ENCODE peak calls at places on chromosomes 1 and 21, in nine cellular contexts. Q is choroid plexus epithelial cell, D is endothelial cell of umbilical vein, Y is left lung, V is neural crest cell, U is pancreas, H is astrocyte of the spinal cord, C is AG10803, S is cardiac fibroblast. F is an unnamed sample.

GRCh38 chr1:197619008-197619640 is 156.2 kb downstream of the DENND1B start:
- DNase-seq in V (no peak), Q (peak; percentile 50), H (peak; percentile 45), S (peak; percentile 52), D (peak; percentile 52), U (no peak), C (peak; percentile 49), Y (no peak), F (no peak)

GRCh38 chr1:111505641-111506119 is 2.2 kb upstream of the ADORA3 start:
- DNase-seq in Y (peak; percentile 69), C (no peak), V (no peak), U (no peak), D (no peak), Q (no peak), H (no peak), S (no peak), F (no peak)

GRCh38 chr1:232767381-232768074 is 37.7 kb upstream of the MAP10 start:
- DNase-seq in V (no peak), H (peak; percentile 79), Y (no peak), U (no peak), D (no peak), S (peak; percentile 70), C (peak; percentile 90), Q (peak; percentile 81), F (no peak)

GRCh38 chr1:154148787-154149186 is 6.1 kb downstream of the NUP210L start:
- DNase-seq in D (peak; percentile 75), H (no peak), V (no peak), C (no peak), Y (no peak), U (no peak), S (no peak), Q (peak; percentile 54), F (no peak)

GRCh38 chr1:45205000-45205909 is 1.1 kb downstream of the ZSWIM5 start:
- DNase-seq in D (peak; percentile 49), C (peak; percentile 9), U (peak; percentile 31), V (peak; percentile 41), Y (peak; percentile 74), H (peak; percentile 43), S (peak; percentile 31), Q (peak; percentile 62), F (no peak)

GRCh38 chr1:63575340-63575826 is 17.8 kb upstream of the PGM1 start:
- DNase-seq in D (peak; percentile 60), V (peak; percentile 9), H (peak; percentile 58), S (peak; percentile 48), Q (peak; percentile 48), C (peak; percentile 23), Y (no peak), U (no peak), F (no peak)

GRCh38 chr1:90714521-90714951 is 2.6 kb downstream of the BARHL2 start:
- DNase-seq in U (no peak), V (no peak), H (no peak), Q (no peak), S (no peak), Y (no peak), C (no peak), D (no peak), F (no peak)

GRCh38 chr1:158035014-158035413 is 41.6 kb downstream of the KIRREL1 start:
- DNase-seq in D (no peak), C (no peak), U (no peak), Y (no peak), V (no peak), S (no peak), Q (no peak), H (no peak), F (no peak)

GRCh38 chr1:211281322-211282022 is 22.3 kb downstream of the RCOR3 start:
- DNase-seq in S (peak; percentile 44), C (no peak), D (no peak), Y (no peak), H (peak; percentile 30), U (no peak), Q (peak; percentile 24), V (no peak), F (no peak)

GRCh38 chr21:28633803-28634572 is 358.7 kb downstream of the LTN1 start:
- DNase-seq in U (no peak), H (peak; percentile 83), S (peak; percentile 92), Y (no peak), Q (peak; percentile 50), D (peak; percentile 94), C (peak; percentile 73), V (no peak), F (no peak)

GRCh38 chr1:243596441-243597183 is 253.4 kb downstream of the AKT3 start:
- DNase-seq in V (no peak), U (no peak), Y (no peak), S (peak; percentile 86), H (peak; percentile 92), C (peak; percentile 98), Q (peak; percentile 95), D (no peak), F (no peak)

GRCh38 chr1:12191242-12192032 is 24.6 kb downstream of the TNFRSF1B start:
- DNase-seq in U (no peak), S (no peak), Y (peak; percentile 78), C (no peak), H (no peak), V (no peak), Q (no peak), D (no peak), F (no peak)

GRCh38 chr1:211695135-211695816 is 19.9 kb upstream of the NEK2 start:
- DNase-seq in V (no peak), U (no peak), D (no peak), Y (no peak), H (no peak), S (peak; percentile 10), C (no peak), Q (peak; percentile 28), F (no peak)

GRCh38 chr1:230327892-230328284 is 98.2 kb downstream of the PGBD5 start:
- DNase-seq in C (no peak), D (no peak), U (no peak), H (peak; percentile 7), Y (no peak), Q (peak; percentile 33), V (no peak), S (no peak), F (no peak)

DNA sequence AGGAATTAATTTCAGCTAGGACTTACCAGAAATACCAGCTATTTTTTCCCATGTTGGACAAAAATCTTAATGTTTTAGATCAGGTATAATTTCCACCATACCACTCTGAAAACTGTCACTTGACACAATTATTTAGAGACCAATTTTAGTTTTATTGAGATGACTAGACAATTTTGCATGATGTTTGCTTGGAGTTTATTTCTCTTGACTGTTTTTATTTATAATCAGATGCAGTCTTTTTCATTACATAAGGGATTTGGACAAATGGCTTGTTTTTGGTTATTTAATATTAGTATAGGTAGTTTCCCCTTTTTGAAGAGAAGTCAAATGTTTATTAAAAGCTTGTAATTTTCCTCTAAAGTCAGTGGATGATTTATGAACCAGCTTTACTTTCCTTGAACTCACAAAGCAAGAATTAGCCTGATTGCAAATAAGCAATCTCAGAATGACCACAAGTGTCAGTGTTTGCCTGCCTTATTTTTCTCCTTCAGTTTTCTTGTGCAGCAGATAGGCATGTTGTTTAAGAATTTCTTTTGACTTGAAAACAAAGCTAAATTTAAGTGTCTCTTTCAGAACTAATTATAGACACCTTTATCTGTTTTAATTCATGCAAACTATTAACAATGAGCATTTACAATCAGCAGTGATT is 3.8 kb upstream of the B3GALT2 start:
- DNase-seq in Q (peak; percentile 65), H (peak; percentile 18), D (peak; percentile 22), U (no peak), V (no peak), S (peak; percentile 56), C (peak; percentile 56), Y (no peak), F (no peak)
- TF ChIP-seq CTCF in Q (peak; percentile 51), H (peak; percentile 33), D (no peak), U (no peak), V (peak; percentile 58), S (peak; percentile 28), C (peak; percentile 61), Y (no peak), F (no peak)

DNA sequence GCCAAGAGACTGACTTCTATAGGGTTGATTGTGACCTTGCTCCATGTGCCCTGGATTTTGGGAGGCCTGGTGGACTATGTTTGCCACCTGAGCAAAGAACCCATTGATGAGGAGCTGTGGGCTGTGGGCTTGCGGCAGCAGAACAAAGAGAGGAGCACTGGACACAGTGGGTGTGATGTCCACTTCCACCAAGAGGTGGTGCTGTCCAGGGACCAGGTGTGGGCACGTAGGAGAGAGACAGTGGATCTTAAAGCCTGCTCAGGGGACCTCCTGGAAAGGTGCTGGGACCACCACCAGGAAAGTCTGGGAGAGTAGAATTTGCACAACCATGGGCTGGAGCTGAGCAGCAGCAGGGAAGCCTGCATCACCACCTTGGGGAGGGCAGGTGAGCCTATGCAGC is 106.7 kb upstream of the ETS2 start:
- DNase-seq in V (no peak), H (no peak), C (no peak), S (no peak), Y (no peak), D (peak; percentile 21), U (no peak), Q (peak; percentile 12), F (no peak)
- TF ChIP-seq CTCF in V (no peak), H (peak; percentile 37), C (peak; percentile 24), S (peak; percentile 40), Y (no peak), D (no peak), U (no peak), Q (peak; percentile 51), F (no peak)

DNA sequence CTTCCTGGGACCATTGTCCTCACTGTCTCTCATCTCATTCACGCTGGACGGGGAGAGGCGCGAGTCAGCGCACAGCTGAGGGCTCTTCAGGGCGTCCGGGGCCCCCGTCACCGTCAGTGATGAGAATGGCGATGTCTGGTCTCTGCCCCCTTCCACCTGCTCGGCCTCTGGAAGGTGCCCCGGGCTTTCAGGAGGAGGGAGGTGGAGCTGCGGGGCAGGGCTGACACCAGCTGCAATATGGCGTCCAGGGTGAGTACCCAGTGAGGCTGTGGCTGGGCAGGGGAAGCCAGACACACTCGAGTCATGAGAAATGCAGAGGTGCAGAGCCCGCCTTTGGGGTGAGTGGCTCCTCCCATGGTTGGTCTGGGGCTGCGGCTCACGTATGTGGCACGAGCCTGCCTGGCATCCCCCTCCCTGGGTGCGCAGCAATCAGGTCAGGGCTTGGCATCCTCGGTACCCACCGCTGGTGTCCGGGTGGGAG is 15.1 kb downstream of the MORN1 start:
- DNase-seq in U (no peak), S (no peak), Y (peak; percentile 66), C (no peak), H (no peak), Q (no peak), D (no peak), V (no peak), F (no peak)
- TF ChIP-seq CTCF in U (no peak), S (no peak), Y (no peak), C (no peak), H (no peak), Q (no peak), D (no peak), V (no peak), F (no peak)

GRCh38 chr1:46372440-46372839 is 21.7 kb upstream of the FAAH start:
- DNase-seq in C (no peak), D (no peak), H (no peak), Q (no peak), U (no peak), V (no peak), S (no peak), Y (no peak), F (no peak)
- TF ChIP-seq CTCF in C (no peak), D (no peak), H (no peak), Q (no peak), U (no peak), V (no peak), S (no peak), Y (no peak), F (no peak)

GRCh38 chr1:17507916-17508315 is 31.6 kb upstream of the ARHGEF10L start:
- DNase-seq in C (no peak), Y (no peak), Q (no peak), S (no peak), U (no peak), D (no peak), V (no peak), H (no peak), F (no peak)
- TF ChIP-seq CTCF in C (peak; percentile 29), Y (no peak), Q (peak; percentile 38), S (peak; percentile 30), U (no peak), D (no peak), V (peak; percentile 42), H (peak; percentile 30), F (no peak)